ENCODE peak calls at places on chromosomes 5 and 9, in six cellular contexts. I, U, V, R, Z and K are unnamed samples.

GRCh38 chr5:74500037-74500917 is 140.3 kb downstream of the ENC1 start:
- DNase-seq in I (no peak), U (no peak), V (no peak), R (no peak), Z (no peak), K (no peak)

GRCh38 chr9:125133403-125134316 is 9.7 kb downstream of the SCAI start:
- DNase-seq in I (no peak), U (peak), V (no peak), R (no peak), Z (no peak), K (peak)

GRCh38 chr5:142872795-142873194 is 102.6 kb downstream of the ARHGAP26 start:
- DNase-seq in I (peak), U (peak), V (peak), R (no peak), Z (no peak), K (no peak)

GRCh38 chr9:10855847-10856246 is 243.0 kb upstream of the PTPRD start:
- DNase-seq in I (peak), U (no peak), V (no peak), R (no peak), Z (no peak), K (peak)

GRCh38 chr9:79371301-79371700 is 200.5 kb upstream of the TLE4 start:
- DNase-seq in I (no peak), U (no peak), V (no peak), R (no peak), Z (no peak), K (no peak)

GRCh38 chr9:98399950-98400683 is 144.7 kb upstream of the TBC1D2 start:
- DNase-seq in I (no peak), U (peak), V (no peak), R (no peak), Z (no peak), K (no peak)

GRCh38 chr5:179374506-179375235 is 29.4 kb upstream of the ADAMTS2 start:
- DNase-seq in I (no peak), U (no peak), V (no peak), R (no peak), Z (no peak), K (no peak)

GRCh38 chr5:154565123-154565522 is 87.1 kb upstream of the HAND1 start:
- DNase-seq in I (no peak), U (no peak), V (no peak), R (no peak), Z (no peak), K (no peak)

GRCh38 chr9:98107926-98108325 is 11.1 kb downstream of the TRIM14 start:
- DNase-seq in I (no peak), U (no peak), V (no peak), R (no peak), Z (no peak), K (no peak)

GRCh38 chr5:122805481-122805880 is 30.6 kb downstream of the SNX2 start:
- DNase-seq in I (peak), U (peak), V (no peak), R (no peak), Z (no peak), K (no peak)

GRCh38 chr5:160188151-160188967 is 40.9 kb upstream of the FABP6 start:
- DNase-seq in I (peak), U (no peak), V (no peak), R (peak), Z (peak), K (no peak)

GRCh38 chr9:76296561-76297276 is 97.5 kb downstream of the RFK start:
- DNase-seq in I (no peak), U (no peak), V (no peak), R (no peak), Z (no peak), K (no peak)

GRCh38 chr9:76302543-76302942 is 91.7 kb downstream of the RFK start:
- DNase-seq in I (no peak), U (no peak), V (no peak), R (no peak), Z (no peak), K (no peak)

GRCh38 chr9:76294301-76294700 is 99.9 kb downstream of the RFK start:
- DNase-seq in I (no peak), U (no peak), V (no peak), R (no peak), Z (no peak), K (no peak)

GRCh38 chr9:76298497-76299144 is 95.6 kb downstream of the RFK start:
- DNase-seq in I (no peak), U (peak), V (no peak), R (no peak), Z (no peak), K (no peak)

DNA sequence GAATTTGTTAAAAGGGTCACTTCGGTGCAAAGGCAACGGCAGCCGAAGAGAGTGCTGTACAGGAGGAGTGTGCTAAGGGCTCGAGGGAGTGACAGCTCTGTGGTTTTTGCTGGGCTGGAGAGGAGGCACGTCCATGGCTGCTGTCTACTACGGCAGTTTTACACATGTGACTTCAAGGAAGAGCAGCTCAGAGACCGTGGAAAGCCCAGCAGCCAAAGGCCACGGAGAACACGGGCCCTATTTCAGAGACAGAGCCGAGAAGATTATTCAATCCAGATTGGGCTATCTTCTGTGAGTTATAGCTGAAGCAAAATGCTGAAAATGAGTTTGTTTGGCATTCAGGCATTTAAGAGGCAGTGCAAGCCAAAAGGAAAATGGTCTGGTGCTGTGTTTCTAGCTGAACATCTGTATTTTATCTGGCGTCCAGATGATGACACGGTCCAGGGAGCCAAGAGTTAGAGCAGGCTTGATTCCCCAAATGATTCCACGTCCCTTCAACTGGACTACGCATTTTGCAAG is 96.4 kb downstream of the RFK start:
- DNase-seq in I (peak), U (no peak), V (no peak), R (peak), Z (peak), K (no peak)
- H3K4me3 ChIP-seq in I (no peak), U (no peak), V (no peak), R (no peak), Z (no peak), K (no peak)

GRCh38 chr5:140710899-140711552 is 10.8 kb downstream of the ZMAT2 start:
- DNase-seq in I (peak), U (peak), V (peak), R (peak), Z (peak), K (peak)
- H3K4me3 ChIP-seq in I (peak), U (peak), V (peak), R (peak), Z (peak), K (peak)

GRCh38 chr5:37247496-37247895 is 1.7 kb downstream of the CPLANE1 start:
- DNase-seq in I (no peak), U (no peak), V (no peak), R (no peak), Z (no peak), K (no peak)
- H3K4me3 ChIP-seq in I (no peak), U (no peak), V (no peak), R (no peak), Z (peak), K (no peak)

GRCh38 chr5:115068239-115069086 is 101.2 kb downstream of the TRIM36 start:
- DNase-seq in I (peak), U (peak), V (peak), R (no peak), Z (no peak), K (no peak)
- H3K4me3 ChIP-seq in I (no peak), U (no peak), V (no peak), R (no peak), Z (no peak), K (no peak)

GRCh38 chr9:135887585-135888050 is 19.7 kb downstream of the CAMSAP1 start:
- DNase-seq in I (no peak), U (no peak), V (no peak), R (no peak), Z (no peak), K (peak)

GRCh38 chr9:135885100-135885853 is 22.1 kb downstream of the CAMSAP1 start:
- DNase-seq in I (no peak), U (no peak), V (no peak), R (no peak), Z (no peak), K (no peak)

GRCh38 chr9:135888126-135888765 is 19.1 kb downstream of the CAMSAP1 start:
- DNase-seq in I (no peak), U (no peak), V (no peak), R (no peak), Z (no peak), K (no peak)

GRCh38 chr9:135886147-135886981 is 21.0 kb downstream of the CAMSAP1 start:
- DNase-seq in I (no peak), U (peak), V (no peak), R (no peak), Z (no peak), K (no peak)

DNA sequence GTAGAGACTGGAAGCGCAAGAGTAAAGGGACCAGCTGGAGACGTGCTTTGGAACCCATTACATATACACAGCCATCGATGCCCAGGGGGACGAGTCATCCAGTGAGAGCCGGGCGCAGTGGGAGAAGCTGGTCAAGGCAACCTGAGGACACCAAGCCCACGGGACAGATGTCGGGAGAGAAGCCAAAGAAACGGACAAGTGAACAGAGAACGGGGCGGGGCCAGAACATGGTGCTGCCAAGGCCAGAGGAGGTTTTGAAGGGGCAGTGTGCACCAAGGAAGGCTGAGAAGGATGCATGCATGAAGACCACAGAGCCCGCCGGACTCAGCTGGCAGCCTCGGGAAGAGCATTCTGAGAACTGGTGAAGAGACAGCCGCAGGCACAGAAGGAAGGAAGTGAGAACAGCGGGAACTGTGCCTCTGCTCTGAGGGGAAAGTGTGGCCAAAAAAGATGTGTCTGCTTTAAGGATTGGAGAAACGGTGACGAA is 20.3 kb downstream of the CAMSAP1 start:
- DNase-seq in I (no peak), U (peak), V (no peak), R (peak), Z (peak), K (no peak)
- H3K4me3 ChIP-seq in I (no peak), U (no peak), V (no peak), R (no peak), Z (no peak), K (peak)

GRCh38 chr9:133129001-133129799 is 8.2 kb upstream of the RALGDS start:
- DNase-seq in I (no peak), U (no peak), V (no peak), R (no peak), Z (no peak), K (no peak)

GRCh38 chr9:133127340-133127981 is 6.4 kb upstream of the RALGDS start:
- DNase-seq in I (no peak), U (peak), V (no peak), R (peak), Z (peak), K (no peak)

GRCh38 chr9:133125706-133126696 is 5.0 kb upstream of the RALGDS start:
- DNase-seq in I (peak), U (no peak), V (no peak), R (peak), Z (peak), K (no peak)

GRCh38 chr9:133128152-133128551 is 7.1 kb upstream of the RALGDS start:
- DNase-seq in I (no peak), U (no peak), V (no peak), R (no peak), Z (no peak), K (no peak)

GRCh38 chr9:133126697-133127339 is 5.8 kb upstream of the RALGDS start:
- DNase-seq in I (no peak), U (no peak), V (no peak), R (peak), Z (no peak), K (no peak)
- H3K4me3 ChIP-seq in I (no peak), U (no peak), V (no peak), R (peak), Z (peak), K (no peak)

GRCh38 chr9:35962126-35962906 is 4.4 kb upstream of the OR2S2 start:
- DNase-seq in I (peak), U (no peak), V (peak), R (no peak), Z (peak), K (no peak)
- H3K4me3 ChIP-seq in I (no peak), U (no peak), V (no peak), R (no peak), Z (peak), K (no peak)

GRCh38 chr5:10563940-10564837 is at the start of gene ANKRD33B:
- DNase-seq in I (peak), U (peak), V (no peak), R (no peak), Z (peak), K (peak)

GRCh38 chr5:10559883-10560282 is 4.0 kb upstream of the ANKRD33B start:
- DNase-seq in I (peak), U (no peak), V (no peak), R (no peak), Z (no peak), K (no peak)

GRCh38 chr5:10563132-10563939 is 534 bp upstream of the ANKRD33B start:
- DNase-seq in I (peak), U (peak), V (no peak), R (no peak), Z (peak), K (no peak)

GRCh38 chr5:10564838-10565784 is 1.2 kb downstream of the ANKRD33B start:
- DNase-seq in I (no peak), U (no peak), V (no peak), R (no peak), Z (no peak), K (no peak)

DNA sequence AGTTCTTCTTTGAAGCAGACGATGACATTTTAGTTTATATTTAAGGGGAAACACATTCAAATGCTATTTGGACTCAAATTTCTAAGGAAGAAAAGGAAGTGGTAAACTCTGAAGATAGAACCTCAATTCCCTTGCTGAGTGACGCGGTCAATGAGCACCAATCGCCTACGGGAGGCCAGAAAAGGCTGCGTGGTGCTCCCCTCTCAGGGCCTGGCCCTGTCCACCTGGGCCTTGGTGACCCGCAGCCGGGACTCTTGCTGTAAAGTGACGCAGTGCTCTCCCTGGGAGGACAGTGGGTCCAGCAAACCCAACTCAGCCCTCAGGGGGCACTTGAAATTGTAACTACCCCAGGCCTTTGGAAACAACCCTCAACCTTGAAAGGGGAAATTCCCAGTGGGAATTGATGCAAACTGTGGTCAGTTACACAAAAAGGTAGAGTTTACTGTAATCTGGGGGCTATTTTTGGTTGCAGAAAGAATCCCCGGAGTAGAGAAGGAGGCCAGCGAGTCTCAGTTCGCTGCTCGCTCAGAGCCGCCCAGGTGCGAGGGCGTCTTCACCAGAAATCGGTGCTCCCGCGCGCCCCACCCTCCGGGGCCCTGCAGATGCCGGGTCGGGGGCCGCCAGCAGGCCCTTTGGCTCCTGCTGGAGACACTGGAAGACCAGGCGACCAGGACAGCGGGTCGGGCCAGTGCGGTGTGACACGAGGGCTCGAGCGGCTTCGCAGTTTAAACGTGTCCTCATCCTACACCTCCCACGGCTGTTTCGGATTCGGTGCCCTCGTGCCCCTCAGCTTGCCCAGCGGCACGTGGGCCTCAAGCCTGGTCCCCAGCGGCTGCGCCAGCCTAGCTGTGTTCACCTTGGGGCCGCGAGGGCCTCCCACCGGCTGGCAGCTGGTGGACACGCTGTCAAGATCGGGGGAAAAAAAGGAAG is 1.4 kb upstream of the ANKRD33B start:
- DNase-seq in I (no peak), U (no peak), V (no peak), R (no peak), Z (no peak), K (no peak)
- H3K4me3 ChIP-seq in I (peak), U (no peak), V (peak), R (no peak), Z (no peak), K (no peak)

DNA sequence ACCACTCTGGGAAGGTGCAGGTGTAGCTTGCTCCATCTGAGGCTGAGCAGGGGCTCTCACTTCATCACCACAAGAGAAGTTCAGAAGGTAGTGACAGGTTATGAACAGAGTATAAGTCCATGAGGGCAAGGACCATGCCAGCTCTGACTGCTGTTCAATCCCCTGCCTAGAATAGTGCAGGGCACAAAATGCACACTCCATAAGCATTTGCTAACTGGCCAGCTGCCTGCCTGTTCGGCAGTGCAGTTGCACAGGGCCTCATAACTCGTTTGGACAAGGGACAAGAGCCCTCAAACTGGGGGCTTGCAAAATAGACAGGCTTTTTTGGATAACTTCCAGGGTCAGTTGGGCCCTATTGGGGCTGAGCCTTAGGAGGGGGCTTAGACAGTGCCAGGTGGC is 21.1 kb downstream of the SPARC start:
- DNase-seq in I (no peak), U (no peak), V (no peak), R (no peak), Z (no peak), K (no peak)
- H3K4me3 ChIP-seq in I (no peak), U (no peak), V (no peak), R (no peak), Z (no peak), K (no peak)